ENCODE peak calls at places on chromosomes 12 and 14, in four cellular contexts. Y is upper lobe of left lung, I is lower leg skin, G is HCT116. Q is an unnamed sample.

GRCh38 chr14:92440345-92441003 is 73.1 kb upstream of the RIN3 start:
- DNase-seq in Y (no peak), I (no peak), G (no peak), Q (no peak)

GRCh38 chr14:74380845-74381244 is 32.6 kb downstream of the VRTN start:
- DNase-seq in Y (no peak), I (no peak), G (no peak), Q (no peak)

GRCh38 chr14:93103392-93104080 is 12.2 kb downstream of the ITPK1 start:
- DNase-seq in Y (peak; percentile 83), I (no peak), G (no peak), Q (peak; percentile 82)

GRCh38 chr12:92696240-92696639 is 6.5 kb upstream of the PLEKHG7 start:
- DNase-seq in Y (peak; percentile 29), I (no peak), G (no peak), Q (no peak)

GRCh38 chr12:97267803-97268202 is 194.8 kb upstream of the RMST start:
- DNase-seq in Y (no peak), I (no peak), G (no peak), Q (no peak)

GRCh38 chr14:65255029-65255545 is 152.8 kb upstream of the MAX start:
- DNase-seq in Y (no peak), I (peak; percentile 26), G (peak; percentile 61), Q (peak; percentile 49)

GRCh38 chr12:120457133-120457532 is 10.9 kb downstream of the GATC start:
- DNase-seq in Y (no peak), I (no peak), G (no peak), Q (no peak)

GRCh38 chr14:76354310-76354709 is 21.6 kb upstream of the ESRRB start:
- DNase-seq in Y (no peak), I (no peak), G (no peak), Q (no peak)

GRCh38 chr12:43696154-43696553 is 62.4 kb downstream of the PUS7L start:
- DNase-seq in Y (no peak), I (no peak), G (no peak), Q (no peak)

GRCh38 chr12:42262271-42262670 is 24.2 kb upstream of the YAF2 start:
- DNase-seq in Y (no peak), I (no peak), G (no peak), Q (no peak)

GRCh38 chr12:44031472-44032185 is 195.7 kb downstream of the TMEM117 start:
- DNase-seq in Y (no peak), I (no peak), G (no peak), Q (no peak)

GRCh38 chr14:96805906-96806305 is 8.7 kb downstream of the VRK1 start:
- DNase-seq in Y (no peak), I (no peak), G (no peak), Q (no peak)

GRCh38 chr14:66281036-66281776 is 205.0 kb upstream of the CCDC196 start:
- DNase-seq in Y (no peak), I (no peak), G (no peak), Q (no peak)

GRCh38 chr12:121750507-121750955 is 38.0 kb downstream of the TMEM120B start:
- DNase-seq in Y (no peak), I (no peak), G (no peak), Q (no peak)

GRCh38 chr12:45660330-45660729 is 69.2 kb upstream of the ARID2 start:
- DNase-seq in Y (peak; percentile 39), I (no peak), G (peak; percentile 29), Q (peak; percentile 43)

GRCh38 chr12:54390668-54391551 is 6.4 kb upstream of the ZNF385A start:
- DNase-seq in Y (peak; percentile 68), I (peak; percentile 91), G (no peak), Q (no peak)

GRCh38 chr14:63662776-63663175 is 21.1 kb upstream of the WDR89 start:
- DNase-seq in Y (no peak), I (no peak), G (no peak), Q (no peak)

GRCh38 chr12:68537571-68537970 is 73.1 kb upstream of the RAP1B start:
- DNase-seq in Y (no peak), I (no peak), G (no peak), Q (no peak)

DNA sequence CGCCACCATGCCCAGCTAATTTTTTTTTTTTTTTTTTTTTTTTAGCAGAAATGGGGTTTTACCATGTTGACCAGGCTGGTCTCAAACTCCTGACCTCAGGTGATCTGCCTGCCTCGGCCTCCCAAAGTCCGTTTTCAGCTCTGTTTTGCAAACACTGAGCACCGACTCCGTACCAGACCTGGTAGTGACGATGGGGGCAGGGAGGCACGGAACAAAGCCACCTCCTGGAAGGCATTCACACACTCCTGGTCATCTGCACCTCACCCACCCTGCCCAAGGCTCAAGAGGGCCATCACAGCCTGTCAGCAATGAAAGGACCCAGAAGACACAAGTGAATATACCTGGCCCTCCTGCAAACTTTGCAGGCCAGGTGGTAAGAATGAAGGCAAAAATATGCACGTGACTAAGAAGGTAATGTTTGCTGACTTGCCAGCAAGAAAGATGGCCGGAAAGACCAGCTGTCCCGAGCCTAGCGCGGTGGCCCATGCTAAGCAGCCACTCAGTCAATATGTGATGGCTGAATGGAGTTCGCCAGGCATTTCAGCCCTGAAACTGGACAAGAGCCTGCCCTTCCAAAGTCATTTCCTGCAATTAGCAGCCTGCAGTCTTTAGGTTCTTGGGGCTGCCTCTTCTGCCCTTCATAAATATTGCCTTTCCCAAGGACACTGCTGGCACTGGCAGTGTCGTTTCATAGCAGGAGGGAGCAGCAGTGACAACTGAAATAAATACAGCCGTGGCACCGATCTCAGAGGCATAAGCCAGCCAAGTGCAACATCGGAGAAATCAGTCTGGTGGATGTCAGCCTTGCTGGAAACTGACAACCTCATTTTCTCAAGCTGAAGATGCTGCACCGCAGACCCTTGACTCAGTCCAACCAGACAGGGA is 17.6 kb downstream of the MMAB start:
- DNase-seq in Y (no peak), I (no peak), G (no peak), Q (no peak)
- TF ChIP-seq POLR2A in Y (no peak), I (no peak), G (no peak), Q (no peak)

DNA sequence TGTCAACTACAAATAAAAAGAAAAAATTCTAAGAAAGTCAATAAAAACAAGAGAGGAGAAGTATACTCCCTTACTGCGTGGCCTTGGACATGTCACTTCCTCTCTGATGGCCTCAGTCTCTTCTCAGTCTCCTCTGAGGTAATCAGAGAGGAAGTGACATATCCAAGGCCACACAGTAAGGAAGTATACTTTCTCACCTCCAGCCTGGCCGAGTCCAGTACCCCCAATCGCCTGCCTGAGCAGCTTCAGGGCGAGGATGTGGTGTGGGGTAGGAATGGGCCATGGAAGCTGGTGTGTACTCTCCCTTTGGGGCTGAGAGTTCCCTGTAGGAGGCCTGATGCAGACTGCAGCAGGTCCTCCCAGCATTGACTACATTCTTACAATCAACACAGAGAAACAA is 15.8 kb downstream of the VDR start:
- DNase-seq in Y (peak; percentile 50), I (peak; percentile 79), G (no peak), Q (no peak)
- TF ChIP-seq POLR2A in Y (no peak), I (no peak), G (no peak), Q (no peak)

GRCh38 chr12:123532021-123532420 is 1.5 kb downstream of the RILPL1 start:
- DNase-seq in Y (peak; percentile 32), I (no peak), G (no peak), Q (no peak)

GRCh38 chr12:123533672-123534643 is at the start of gene RILPL1:
- DNase-seq in Y (peak; percentile 37), I (peak; percentile 89), G (no peak), Q (peak; percentile 56)

GRCh38 chr12:123530683-123531082 is 2.8 kb downstream of the RILPL1 start:
- DNase-seq in Y (no peak), I (no peak), G (no peak), Q (no peak)

GRCh38 chr12:123531091-123531490 is 2.4 kb downstream of the RILPL1 start:
- DNase-seq in Y (no peak), I (no peak), G (no peak), Q (no peak)

DNA sequence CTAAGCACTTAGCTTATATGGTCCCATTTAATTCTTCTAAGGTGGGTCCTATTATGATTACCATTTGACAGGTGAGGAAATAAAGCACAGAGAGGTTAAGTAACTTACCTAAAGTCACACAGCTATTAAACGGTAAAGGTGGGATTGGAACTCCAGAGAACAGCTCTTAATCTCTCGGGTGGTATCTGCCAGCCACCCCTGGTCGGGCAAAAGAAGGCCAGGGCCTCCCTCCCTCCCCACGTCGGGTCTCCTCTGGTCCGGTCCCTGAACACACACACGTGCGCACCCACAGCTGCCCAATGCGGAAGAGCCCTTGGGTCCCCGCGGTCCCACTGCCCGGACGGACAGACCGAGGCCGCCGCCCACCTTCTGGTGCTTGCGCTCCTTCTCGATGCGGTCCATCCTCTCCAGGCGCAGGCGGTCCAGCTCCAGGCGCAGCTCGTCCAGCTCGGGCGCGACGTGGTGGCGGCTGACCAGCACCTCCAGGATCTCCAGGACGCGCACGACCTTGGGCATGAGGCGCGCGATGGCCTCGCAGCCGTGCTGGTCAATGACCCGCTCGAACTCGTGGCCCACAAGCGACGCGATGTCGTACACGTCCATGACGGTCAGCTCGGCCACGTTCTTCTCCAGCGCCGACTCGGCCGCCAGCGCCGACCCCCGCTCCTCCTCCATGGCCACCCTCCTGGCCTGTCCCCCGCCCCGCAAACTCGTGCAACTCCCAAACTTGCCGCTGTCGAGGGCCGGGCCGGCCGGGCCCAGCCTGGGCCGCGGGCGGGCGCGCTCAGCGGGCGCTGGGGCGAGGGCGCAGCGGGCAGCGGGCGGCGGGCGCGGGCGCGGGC is 490 bp downstream of the RILPL1 start:
- DNase-seq in Y (peak; percentile 40), I (peak; percentile 89), G (no peak), Q (peak; percentile 40)
- TF ChIP-seq POLR2A in Y (no peak), I (no peak), G (no peak), Q (peak; percentile 35)

GRCh38 chr12:70353780-70354640 is 12.1 kb upstream of the KCNMB4 start:
- DNase-seq in Y (no peak), I (no peak), G (no peak), Q (no peak)
- TF ChIP-seq POLR2A in Y (no peak), I (no peak), G (no peak), Q (no peak)

DNA sequence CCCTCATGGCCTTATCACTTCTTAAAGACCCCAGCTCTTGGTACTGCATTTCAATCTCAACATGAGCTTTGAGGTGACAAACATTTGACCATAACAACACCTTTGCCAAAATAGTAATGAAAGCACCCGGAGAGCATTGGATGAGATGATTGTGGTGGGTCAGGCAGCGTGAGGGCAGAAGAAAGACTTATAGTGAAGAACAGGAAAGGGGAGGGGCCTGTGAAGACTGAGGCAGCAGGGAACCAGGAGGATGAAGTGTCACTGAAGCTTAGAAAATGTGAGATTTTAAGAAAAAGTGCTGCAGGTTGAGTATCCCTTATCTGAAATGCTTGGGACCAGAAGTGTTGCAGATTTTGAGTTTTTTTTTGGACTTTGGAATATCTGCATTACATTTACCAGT is 86.3 kb downstream of the EMP1 start:
- DNase-seq in Y (no peak), I (no peak), G (no peak), Q (no peak)
- TF ChIP-seq POLR2A in Y (no peak), I (no peak), G (no peak), Q (no peak)

GRCh38 chr14:53151867-53152626 is 1.1 kb downstream of the DDHD1 start:
- DNase-seq in Y (peak; percentile 49), I (peak; percentile 93), G (peak; percentile 34), Q (peak; percentile 50)

GRCh38 chr14:53152627-53152908 is 555 bp downstream of the DDHD1 start:
- DNase-seq in Y (no peak), I (no peak), G (no peak), Q (no peak)

GRCh38 chr14:53152909-53153701 is at the start of gene DDHD1:
- DNase-seq in Y (peak; percentile 87), I (peak; percentile 93), G (peak; percentile 48), Q (peak; percentile 66)

GRCh38 chr14:53151523-53151866 is 1.6 kb downstream of the DDHD1 start:
- DNase-seq in Y (no peak), I (no peak), G (no peak), Q (no peak)

GRCh38 chr14:53153702-53154112 is 584 bp upstream of the DDHD1 start:
- DNase-seq in Y (no peak), I (no peak), G (no peak), Q (no peak)
- TF ChIP-seq POLR2A in Y (no peak), I (no peak), G (no peak), Q (no peak)

GRCh38 chr12:131353376-131353775 is 357.5 kb upstream of the SFSWAP start:
- DNase-seq in Y (no peak), I (peak; percentile 57), G (no peak), Q (no peak)
- TF ChIP-seq POLR2A in Y (no peak), I (no peak), G (no peak), Q (no peak)

Q was measured in H54.